ENCODE peak calls at places on chromosomes 4 and X, in six cellular contexts. J, U, V, Y, L and C are unnamed samples.

GRCh38 chr4:96356591-96357360 is 516.9 kb downstream of the PDHA2 start:
- ATAC-seq in J (no peak), U (no peak), V (no peak), Y (no peak), L (no peak), C (no peak)

GRCh38 chr4:167606551-167606950 is 372.3 kb upstream of the SPOCK3 start:
- ATAC-seq in J (no peak), U (no peak), V (no peak), Y (no peak), L (no peak), C (no peak)

GRCh38 chr4:145663194-145663593 is 16.8 kb upstream of the C4orf51 start:
- ATAC-seq in J (no peak), U (no peak), V (peak), Y (no peak), L (peak), C (no peak)

GRCh38 chr4:24118031-24118430 is 228.2 kb upstream of the PPARGC1A start:
- ATAC-seq in J (no peak), U (no peak), V (no peak), Y (no peak), L (peak), C (no peak)

GRCh38 chrX:97330150-97330549 is 446.4 kb downstream of the RPA4 start:
- ATAC-seq in J (no peak), U (no peak), V (no peak), Y (peak), L (no peak), C (no peak)

GRCh38 chrX:29044802-29045201 is 457.6 kb downstream of the IL1RAPL1 start:
- ATAC-seq in J (no peak), U (no peak), V (no peak), Y (no peak), L (no peak), C (no peak)

GRCh38 chrX:130165181-130165702 is 399 bp downstream of the AIFM1 start:
- ATAC-seq in J (peak), U (peak), V (peak), Y (no peak), L (peak), C (no peak)

GRCh38 chr4:40255722-40256281 is 59.0 kb downstream of the RHOH start:
- ATAC-seq in J (peak), U (peak), V (peak), Y (peak), L (no peak), C (no peak)

GRCh38 chr4:6724461-6725111 is 8.6 kb downstream of the BLOC1S4 start:
- ATAC-seq in J (no peak), U (no peak), V (no peak), Y (no peak), L (no peak), C (no peak)

GRCh38 chr4:100581337-100581736 is 63.5 kb upstream of the EMCN start:
- ATAC-seq in J (peak), U (no peak), V (no peak), Y (peak), L (no peak), C (no peak)

GRCh38 chrX:153493085-153493484 is 1.7 kb upstream of the BGN start:
- ATAC-seq in J (no peak), U (no peak), V (no peak), Y (no peak), L (no peak), C (no peak)

GRCh38 chr4:42750091-42750490 is 93.2 kb upstream of the ATP8A1 start:
- ATAC-seq in J (peak), U (peak), V (peak), Y (no peak), L (peak), C (peak)

GRCh38 chrX:150648296-150648940 is 44.8 kb upstream of the MTMR1 start:
- ATAC-seq in J (no peak), U (no peak), V (no peak), Y (no peak), L (no peak), C (no peak)